ENCODE peak calls at places on chromosomes 13 and 19, in five cellular contexts. A, C, D, O and G are unnamed samples.

GRCh38 chr19:16370671-16371391 is 46.2 kb downstream of the KLF2 start:
- DNase-seq in A (no peak), C (no peak), D (no peak), O (peak), G (no peak)

GRCh38 chr19:12715102-12715501 is 8.6 kb downstream of the TNPO2 start:
- DNase-seq in A (no peak), C (no peak), D (no peak), O (no peak), G (no peak)

GRCh38 chr19:29480507-29480906 is 45.3 kb upstream of the VSTM2B start:
- DNase-seq in A (no peak), C (no peak), D (no peak), O (no peak), G (no peak)

GRCh38 chr13:112905086-112905485 is 63.9 kb upstream of the MCF2L start:
- DNase-seq in A (no peak), C (peak), D (no peak), O (no peak), G (no peak)

GRCh38 chr13:27621366-27622101 is at the start of gene POLR1D:
- DNase-seq in A (no peak), C (peak), D (peak), O (peak), G (peak)

GRCh38 chr13:114320065-114320464 is 5.8 kb downstream of the CHAMP1 start:
- DNase-seq in A (no peak), C (no peak), D (no peak), O (no peak), G (no peak)

GRCh38 chr19:8149261-8150094 is at the start of gene FBN3:
- DNase-seq in A (no peak), C (no peak), D (no peak), O (no peak), G (no peak)

GRCh38 chr19:50520822-50521465 is 7.2 kb upstream of the ASPDH start:
- DNase-seq in A (no peak), C (no peak), D (no peak), O (no peak), G (no peak)

GRCh38 chr13:50386527-50387123 is 371.4 kb downstream of the KCNRG start:
- DNase-seq in A (no peak), C (no peak), D (no peak), O (no peak), G (no peak)

GRCh38 chr19:21430674-21431073 is 33.7 kb downstream of the ZNF493 start:
- DNase-seq in A (no peak), C (no peak), D (no peak), O (no peak), G (no peak)

GRCh38 chr13:27593267-27593666 is 27.1 kb downstream of the LNX2 start:
- DNase-seq in A (no peak), C (no peak), D (no peak), O (no peak), G (no peak)

GRCh38 chr19:13861714-13862531 is 15.0 kb upstream of the NANOS3 start:
- DNase-seq in A (no peak), C (peak), D (peak), O (peak), G (peak)

GRCh38 chr13:37270206-37271001 is 164.9 kb upstream of the CSNK1A1L start:
- DNase-seq in A (no peak), C (no peak), D (no peak), O (no peak), G (no peak)

GRCh38 chr13:71290963-71291937 is 575.8 kb downstream of the DACH1 start:
- DNase-seq in A (no peak), C (no peak), D (peak), O (peak), G (no peak)

GRCh38 chr13:95956589-95957148 is 96.5 kb downstream of the UGGT2 start:
- DNase-seq in A (no peak), C (no peak), D (no peak), O (no peak), G (no peak)

GRCh38 chr13:50353651-50354415 is 338.6 kb downstream of the KCNRG start:
- DNase-seq in A (peak), C (no peak), D (no peak), O (no peak), G (no peak)

GRCh38 chr13:111506621-111507020 is 186.2 kb downstream of the TEX29 start:
- DNase-seq in A (no peak), C (peak), D (no peak), O (no peak), G (no peak)

GRCh38 chr19:48329167-48329891 is 4.0 kb downstream of the EMP3 start:
- DNase-seq in A (no peak), C (no peak), D (no peak), O (peak), G (no peak)

GRCh38 chr19:16078311-16078758 is 2.0 kb downstream of the TPM4 start:
- DNase-seq in A (peak), C (peak), D (peak), O (peak), G (no peak)

GRCh38 chr13:111564657-111565056 is 244.2 kb downstream of the TEX29 start:
- DNase-seq in A (no peak), C (no peak), D (no peak), O (no peak), G (no peak)

GRCh38 chr13:28819748-28820098 is 416 bp upstream of the MTUS2 start:
- DNase-seq in A (no peak), C (no peak), D (peak), O (peak), G (peak)

GRCh38 chr19:15298847-15299567 is 33.3 kb downstream of the BRD4 start:
- DNase-seq in A (no peak), C (no peak), D (no peak), O (no peak), G (no peak)

GRCh38 chr13:46602531-46602930 is 49.6 kb downstream of the LRCH1 start:
- DNase-seq in A (no peak), C (no peak), D (no peak), O (no peak), G (no peak)

GRCh38 chr13:46605089-46605488 is 52.1 kb downstream of the LRCH1 start:
- DNase-seq in A (no peak), C (no peak), D (no peak), O (no peak), G (no peak)

GRCh38 chr13:46600943-46601311 is 48.0 kb downstream of the LRCH1 start:
- DNase-seq in A (no peak), C (no peak), D (no peak), O (no peak), G (no peak)

GRCh38 chr13:46604226-46604968 is 51.4 kb downstream of the LRCH1 start:
- DNase-seq in A (no peak), C (no peak), D (no peak), O (no peak), G (no peak)

DNA sequence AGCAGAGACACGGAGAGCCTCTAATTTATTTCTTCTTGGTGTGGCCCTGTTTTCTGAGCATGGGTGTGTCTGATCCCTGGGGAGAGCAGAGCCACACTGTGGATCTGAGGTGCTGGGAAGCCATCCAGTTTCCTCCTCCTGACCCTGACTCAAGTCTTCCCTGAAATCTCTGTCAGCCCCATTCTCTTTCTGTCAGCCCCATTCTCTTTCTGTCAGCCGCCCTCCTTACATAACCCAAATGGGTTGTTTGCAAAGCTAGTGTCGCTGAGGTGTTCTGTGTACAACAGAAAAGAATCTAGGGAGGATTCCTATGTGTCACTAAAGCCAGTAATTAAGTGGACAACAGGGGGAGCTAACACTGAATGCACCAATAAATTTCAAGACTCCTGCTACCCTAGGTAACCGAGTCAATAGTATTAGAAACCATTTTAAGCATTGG is 50.2 kb downstream of the LRCH1 start:
- DNase-seq in A (no peak), C (no peak), D (peak), O (no peak), G (no peak)
- TF ChIP-seq CTCF in A (no peak), C (no peak), D (peak), O (no peak), G (peak)

DNA sequence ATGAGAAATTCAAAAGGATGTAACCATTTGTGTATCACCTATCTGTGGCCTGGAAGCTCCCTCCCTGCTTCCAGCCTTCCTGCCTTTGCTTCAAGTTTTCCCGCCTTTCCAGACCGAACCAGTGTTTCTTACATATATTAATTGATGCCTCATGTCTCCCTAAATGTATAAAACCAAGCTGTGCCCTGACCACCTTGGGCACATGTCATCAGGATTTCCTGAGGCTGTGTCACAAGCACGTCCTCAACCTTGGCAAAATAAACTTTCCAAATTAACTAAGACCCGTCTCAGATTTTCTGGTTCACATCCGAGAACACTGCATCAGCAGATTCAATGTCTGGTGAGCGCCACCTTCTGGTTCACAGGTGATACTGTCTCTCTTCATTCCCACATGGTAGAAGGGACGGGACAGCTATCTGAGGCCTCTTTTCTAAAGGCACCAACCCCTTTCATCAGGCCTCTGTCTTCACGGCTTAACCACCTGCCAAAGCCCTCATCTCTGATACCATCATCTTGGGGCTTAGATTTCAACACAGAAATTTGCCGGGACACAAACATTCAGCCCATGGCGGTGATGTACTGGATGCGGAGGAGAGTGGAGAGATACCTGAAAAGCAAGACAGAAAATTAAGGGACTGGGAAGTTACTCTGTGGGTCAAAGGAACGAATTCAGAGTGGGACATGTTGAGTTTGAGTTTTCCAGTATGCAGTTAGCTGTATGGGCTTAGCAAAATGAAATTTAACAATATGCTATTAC is 58.7 kb upstream of the PABPC3 start:
- DNase-seq in A (peak), C (no peak), D (peak), O (peak), G (peak)
- TF ChIP-seq CTCF in A (peak), C (peak), D (peak), O (peak), G (peak)

DNA sequence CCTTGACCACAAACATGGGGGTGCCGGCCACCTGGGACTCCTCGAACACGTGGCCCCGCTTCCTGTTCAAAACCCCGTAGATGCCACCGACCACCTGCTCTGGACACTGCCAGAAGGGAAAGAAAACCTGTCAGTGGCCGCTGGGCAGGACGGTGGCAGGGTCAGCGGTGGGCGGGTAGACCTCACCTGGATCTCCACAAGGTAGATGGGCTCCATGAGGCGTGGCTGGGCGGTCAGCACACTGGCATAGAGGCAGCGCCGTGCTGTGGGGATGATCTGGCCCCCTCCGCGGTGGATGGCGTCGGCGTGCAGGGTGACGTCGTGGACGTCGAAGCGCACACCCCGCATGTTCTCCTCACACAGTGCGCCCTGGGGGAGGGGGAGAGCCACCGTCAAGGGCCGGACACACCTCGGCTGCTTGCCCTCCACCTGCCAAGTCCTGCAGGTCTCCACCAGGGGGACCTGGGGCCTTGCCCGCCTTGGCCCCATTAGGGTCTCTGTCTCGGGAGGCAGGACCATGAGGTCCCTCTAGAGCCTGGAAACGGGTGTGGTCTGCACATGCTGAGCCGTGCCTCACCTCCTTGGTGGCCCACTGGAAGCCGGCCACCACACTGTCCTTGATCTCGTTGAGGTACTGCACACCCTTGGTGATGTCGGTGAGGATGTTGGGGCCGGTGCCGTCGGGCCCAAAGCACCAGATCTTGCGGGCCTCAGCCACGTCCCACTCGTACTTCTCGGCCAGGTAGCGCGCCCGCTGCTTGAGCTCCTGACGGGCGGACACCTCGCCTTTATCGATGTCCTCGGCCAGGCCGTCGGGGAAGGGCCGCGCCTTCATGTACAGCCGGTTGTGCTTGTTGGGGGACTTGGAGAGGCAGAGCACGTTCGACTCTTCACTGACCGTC is 6.6 kb upstream of the DAPK3 start:
- DNase-seq in A (no peak), C (no peak), D (no peak), O (no peak), G (no peak)
- TF ChIP-seq CTCF in A (peak), C (no peak), D (no peak), O (no peak), G (no peak)

GRCh38 chr13:45331981-45332830 is 8.8 kb downstream of the TPT1 start:
- DNase-seq in A (peak), C (no peak), D (peak), O (no peak), G (no peak)

GRCh38 chr13:45325806-45326205 is 15.2 kb downstream of the TPT1 start:
- DNase-seq in A (no peak), C (no peak), D (no peak), O (no peak), G (no peak)

GRCh38 chr13:45331123-45331619 is 9.8 kb downstream of the TPT1 start:
- DNase-seq in A (no peak), C (no peak), D (no peak), O (no peak), G (no peak)

GRCh38 chr13:45328661-45329105 is 12.3 kb downstream of the TPT1 start:
- DNase-seq in A (peak), C (no peak), D (no peak), O (no peak), G (no peak)

GRCh38 chr13:45327253-45327954 is 13.6 kb downstream of the TPT1 start:
- DNase-seq in A (no peak), C (no peak), D (no peak), O (peak), G (no peak)
- TF ChIP-seq CTCF in A (no peak), C (no peak), D (no peak), O (no peak), G (no peak)

GRCh38 chr19:18280247-18281081 is 958 bp downstream of the JUND start:
- DNase-seq in A (no peak), C (peak), D (peak), O (peak), G (peak)

GRCh38 chr19:18279516-18280246 is 1.7 kb downstream of the JUND start:
- DNase-seq in A (peak), C (peak), D (peak), O (peak), G (peak)

GRCh38 chr19:18279266-18279515 is 2.2 kb downstream of the JUND start:
- DNase-seq in A (no peak), C (no peak), D (no peak), O (no peak), G (no peak)

GRCh38 chr19:18281082-18282020 is at the start of gene JUND:
- DNase-seq in A (peak), C (peak), D (peak), O (peak), G (peak)

GRCh38 chr19:18278521-18279265 is 2.7 kb downstream of the JUND start:
- DNase-seq in A (no peak), C (no peak), D (peak), O (peak), G (no peak)
- TF ChIP-seq CTCF in A (peak), C (no peak), D (peak), O (no peak), G (peak)

DNA sequence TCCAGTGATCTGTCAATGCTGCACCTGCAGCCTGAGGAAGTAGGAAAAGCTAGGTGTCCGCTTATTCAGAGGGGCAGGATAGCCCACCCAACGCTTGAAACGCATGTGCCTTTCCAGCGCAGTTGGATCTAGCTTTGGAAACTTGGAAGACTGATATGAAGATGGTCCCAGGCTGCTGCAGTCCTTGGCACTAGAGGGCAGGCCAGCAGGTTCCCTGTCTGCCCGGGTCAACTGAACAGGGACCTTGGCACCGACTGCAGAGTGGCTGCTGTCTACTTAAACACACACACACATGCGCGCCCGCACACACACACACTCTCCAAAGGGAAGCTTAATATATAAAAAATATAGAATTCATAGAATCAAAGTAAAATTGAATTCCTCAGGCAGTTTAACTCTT is 100.0 kb downstream of the TSHZ3 start:
- DNase-seq in A (no peak), C (no peak), D (peak), O (no peak), G (no peak)
- TF ChIP-seq CTCF in A (no peak), C (no peak), D (peak), O (no peak), G (no peak)

GRCh38 chr13:80408270-80408669 is 67.3 kb upstream of the SPRY2 start:
- DNase-seq in A (no peak), C (no peak), D (peak), O (peak), G (no peak)
- TF ChIP-seq CTCF in A (no peak), C (no peak), D (no peak), O (no peak), G (no peak)

GRCh38 chr13:33262069-33262487 is 23.5 kb downstream of the STARD13 start:
- DNase-seq in A (no peak), C (no peak), D (no peak), O (no peak), G (no peak)
- TF ChIP-seq CTCF in A (no peak), C (no peak), D (no peak), O (no peak), G (no peak)

DNA sequence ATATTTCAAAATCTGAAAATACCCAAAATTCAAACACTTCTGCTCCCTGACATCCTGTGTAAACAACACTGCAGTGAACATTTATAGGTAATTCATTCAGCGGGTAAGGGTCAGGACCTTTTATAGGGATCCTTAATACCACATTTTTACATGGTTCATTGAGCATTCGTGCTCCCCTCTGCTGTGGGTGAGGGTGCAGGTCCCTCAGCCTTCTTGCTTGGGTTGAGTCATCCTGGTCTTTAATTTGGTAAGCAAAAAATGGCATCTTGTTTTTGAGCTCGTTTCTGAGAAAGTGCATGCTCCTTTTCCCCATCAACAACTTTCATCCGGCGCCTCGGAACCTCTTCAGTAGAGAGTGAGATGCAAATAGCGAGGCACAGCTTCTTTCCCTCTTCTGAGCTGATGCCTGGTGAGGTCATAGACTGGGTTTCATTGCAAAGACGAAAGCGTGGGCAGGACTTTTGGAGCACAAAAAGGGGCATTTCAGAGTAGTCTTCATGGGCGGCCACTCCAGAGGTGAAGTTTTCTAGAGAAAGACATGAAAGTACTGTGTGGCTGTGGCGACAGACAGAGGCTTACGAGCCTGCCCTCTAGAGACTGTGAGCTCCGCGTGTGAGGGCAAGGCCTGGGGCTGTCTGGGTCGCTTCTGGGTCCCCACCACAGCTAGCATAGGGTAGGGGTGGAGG is 44.5 kb downstream of the BBC3 start:
- DNase-seq in A (no peak), C (no peak), D (no peak), O (peak), G (peak)
- TF ChIP-seq CTCF in A (no peak), C (no peak), D (no peak), O (no peak), G (peak)